ENCODE peak calls at places on chromosomes 1 and 21, in eight cellular contexts. P is MG63, H is GM12865, F is GM06990, K is brain microvascular endothelial cell, Y is astrocyte of the cerebellum, E is neuronal stem cell, N is cardiac fibroblast. R is an unnamed sample.

GRCh38 chr1:203985044-203985443 is 87.9 kb upstream of the SOX13 start:
- DNase-seq in P (no peak), H (no peak), K (no peak), F (no peak), E (peak), Y (no peak), N (no peak), R (no peak)

GRCh38 chr1:158087320-158087927 is 93.3 kb upstream of the CD1D start:
- DNase-seq in K (peak), P (peak), E (peak), N (peak), Y (peak), H (peak), F (no peak), R (peak)

GRCh38 chr1:209512821-209513220 is 70.7 kb upstream of the CAMK1G start:
- DNase-seq in K (no peak), H (no peak), Y (no peak), N (no peak), P (no peak), E (no peak), F (no peak), R (no peak)

GRCh38 chr1:24452922-24453481 is 37.4 kb downstream of the NIPAL3 start:
- DNase-seq in P (no peak), Y (no peak), E (no peak), N (no peak), K (no peak), F (no peak), H (no peak), R (no peak)

GRCh38 chr1:110548381-110548780 is 29.4 kb upstream of the KCNA10 start:
- DNase-seq in K (no peak), H (peak), F (no peak), E (no peak), Y (no peak), N (peak), P (no peak), R (no peak)

GRCh38 chr21:41043008-41043407 is 125.0 kb upstream of the BACE2 start:
- DNase-seq in P (no peak), N (no peak), E (no peak), F (no peak), H (no peak), K (no peak), Y (no peak), R (no peak)

GRCh38 chr1:98045211-98046030 is 124.6 kb upstream of the DPYD start:
- DNase-seq in P (peak), Y (no peak), E (no peak), F (no peak), K (peak), H (no peak), N (peak), R (peak)

GRCh38 chr1:59977075-59977410 is 50.5 kb upstream of the CYP2J2 start:
- DNase-seq in N (no peak), P (no peak), K (no peak), E (no peak), Y (no peak), F (no peak), H (no peak), R (no peak)

GRCh38 chr1:234907585-234908457 is 220.8 kb downstream of the TOMM20 start:
- DNase-seq in N (peak), H (no peak), K (no peak), Y (peak), P (peak), F (no peak), E (no peak), R (peak)

GRCh38 chr1:101388904-101389546 is 152.2 kb downstream of the S1PR1 start:
- DNase-seq in E (no peak), K (peak), N (peak), P (no peak), F (peak), H (peak), Y (no peak), R (peak)

GRCh38 chr1:151613275-151613867 is 1.5 kb downstream of the SNX27 start:
- DNase-seq in K (no peak), F (no peak), H (no peak), P (no peak), N (no peak), Y (no peak), E (no peak), R (no peak)

GRCh38 chr1:39090757-39091156 is 64.6 kb downstream of the NDUFS5 start:
- DNase-seq in K (no peak), H (no peak), E (no peak), P (no peak), F (no peak), Y (no peak), N (no peak), R (no peak)

GRCh38 chr1:200710166-200710565 is 28.5 kb upstream of the CAMSAP2 start:
- DNase-seq in H (no peak), N (no peak), P (no peak), E (no peak), Y (no peak), K (no peak), F (no peak), R (no peak)

GRCh38 chr1:159839135-159839849 is 12.6 kb downstream of the SLAMF8 start:
- DNase-seq in N (no peak), H (peak), Y (no peak), E (no peak), F (peak), K (no peak), P (no peak), R (no peak)

GRCh38 chr1:209627349-209628196 is 24.7 kb downstream of the LAMB3 start:
- DNase-seq in Y (peak), K (peak), F (peak), H (peak), P (peak), N (peak), E (peak), R (peak)

GRCh38 chr1:203144661-203145060 is 17.1 kb downstream of the ADORA1 start:
- DNase-seq in P (peak), K (no peak), E (no peak), H (no peak), F (no peak), Y (no peak), N (peak), R (peak)

GRCh38 chr1:116560704-116561490 is 9.9 kb downstream of the CD58 start:
- DNase-seq in F (peak), Y (no peak), N (no peak), H (peak), E (no peak), K (no peak), P (no peak), R (no peak)

GRCh38 chr1:116559304-116559761 is 11.5 kb downstream of the CD58 start:
- DNase-seq in N (no peak), K (no peak), P (no peak), E (no peak), Y (no peak), H (peak), F (peak), R (no peak)

GRCh38 chr1:116556289-116557006 is 14.4 kb downstream of the CD58 start:
- DNase-seq in F (peak), H (peak), K (peak), N (peak), Y (peak), E (no peak), P (peak), R (peak)

GRCh38 chr1:116557323-116557878 is 13.4 kb downstream of the CD58 start:
- DNase-seq in K (no peak), N (no peak), E (no peak), P (no peak), H (no peak), Y (no peak), F (no peak), R (no peak)

GRCh38 chr1:116558140-116558549 is 12.7 kb downstream of the CD58 start:
- DNase-seq in F (peak), E (no peak), Y (no peak), N (no peak), P (no peak), H (peak), K (no peak), R (no peak)
- H3K4me3 ChIP-seq in F (peak), E (no peak), Y (no peak), N (no peak), P (no peak), H (peak), K (no peak), R (no peak)

GRCh38 chr1:10793129-10793651 is 3.3 kb downstream of the CASZ1 start:
- DNase-seq in N (peak), H (no peak), F (no peak), K (no peak), P (no peak), Y (no peak), E (no peak), R (no peak)
- H3K4me3 ChIP-seq in N (no peak), H (no peak), F (no peak), K (no peak), P (peak), Y (no peak), E (peak), R (no peak)

GRCh38 chr1:3174487-3175247 is 105.7 kb downstream of the PRDM16 start:
- DNase-seq in F (no peak), K (no peak), Y (peak), N (peak), P (peak), E (no peak), H (no peak), R (peak)
- H3K4me3 ChIP-seq in F (no peak), K (no peak), Y (no peak), N (no peak), P (no peak), E (no peak), H (no peak), R (no peak)

DNA sequence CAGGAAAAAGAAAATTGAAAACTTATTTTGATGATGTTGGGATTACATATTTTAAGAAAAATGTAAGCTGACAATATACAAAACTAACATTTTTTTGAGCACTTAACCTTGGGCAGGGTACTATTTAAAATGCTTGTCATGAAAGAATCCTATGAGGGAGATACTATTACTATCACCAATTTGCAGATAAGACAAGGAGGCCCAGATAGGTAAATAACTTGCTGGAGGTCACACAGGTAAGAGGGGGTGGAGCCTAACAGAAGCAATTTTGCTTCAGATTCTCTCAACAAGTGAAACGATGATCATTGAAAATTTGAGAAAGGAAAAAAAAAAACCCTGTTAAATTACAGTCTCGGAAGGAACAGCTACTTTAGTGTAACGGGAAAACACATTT is 1.2 kb downstream of the GART start:
- DNase-seq in N (no peak), K (no peak), P (no peak), E (no peak), F (no peak), Y (no peak), H (no peak), R (no peak)
- H3K4me3 ChIP-seq in N (peak), K (peak), P (peak), E (peak), F (peak), Y (peak), H (peak), R (peak)

GRCh38 chr1:54997711-54997986 is 1.1 kb upstream of the BSND start:
- DNase-seq in F (no peak), N (no peak), E (no peak), Y (no peak), P (no peak), H (no peak), K (no peak), R (no peak)

GRCh38 chr1:54995013-54995760 is 3.5 kb upstream of the BSND start:
- DNase-seq in E (no peak), P (no peak), Y (no peak), K (no peak), F (no peak), H (no peak), N (no peak), R (no peak)

GRCh38 chr1:54996869-54997710 is 1.6 kb upstream of the BSND start:
- DNase-seq in H (no peak), F (no peak), K (no peak), Y (no peak), N (no peak), E (no peak), P (no peak), R (no peak)

GRCh38 chr1:54995835-54996234 is 2.9 kb upstream of the BSND start:
- DNase-seq in Y (no peak), F (no peak), E (no peak), H (no peak), P (no peak), N (no peak), K (no peak), R (no peak)

GRCh38 chr1:54996359-54996868 is 2.3 kb upstream of the BSND start:
- DNase-seq in N (peak), K (peak), H (peak), F (peak), P (peak), Y (peak), E (peak), R (peak)
- H3K4me3 ChIP-seq in N (no peak), K (peak), H (no peak), F (no peak), P (no peak), Y (peak), E (no peak), R (no peak)

DNA sequence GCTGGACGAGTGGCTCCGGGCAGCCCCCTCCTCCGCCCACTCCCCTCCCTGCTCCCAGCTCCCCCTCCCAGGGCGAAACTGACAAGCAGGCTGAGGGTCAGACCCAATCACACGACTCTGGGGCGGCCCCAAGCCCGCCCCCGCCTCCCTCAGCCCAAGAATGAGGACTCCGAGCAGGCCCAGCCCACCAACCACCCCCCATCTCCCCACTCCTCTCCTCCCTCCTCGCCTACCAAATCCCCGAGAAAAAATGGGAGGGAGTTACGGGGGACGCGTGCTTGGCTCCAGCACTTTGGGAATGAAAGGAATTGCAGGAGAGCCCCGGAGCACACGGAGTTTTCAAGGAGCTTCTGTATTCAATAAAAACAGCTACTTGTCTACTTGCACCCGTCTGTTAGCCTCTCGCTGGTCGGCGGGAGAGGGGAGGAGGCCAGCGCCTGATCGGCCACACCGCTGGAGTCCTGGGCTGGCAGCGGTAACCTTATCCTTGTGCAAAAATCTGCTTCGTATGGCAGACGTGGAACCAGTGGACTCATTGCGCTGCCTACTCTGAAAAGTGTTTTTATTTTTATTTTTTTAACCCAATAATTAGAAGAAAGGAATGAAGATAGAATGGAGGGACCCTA is 316 bp upstream of the COL11A1 start:
- DNase-seq in Y (peak), P (no peak), K (no peak), N (no peak), E (peak), H (no peak), F (no peak), R (no peak)
- H3K4me3 ChIP-seq in Y (peak), P (no peak), K (peak), N (peak), E (peak), H (no peak), F (no peak), R (peak)

DNA sequence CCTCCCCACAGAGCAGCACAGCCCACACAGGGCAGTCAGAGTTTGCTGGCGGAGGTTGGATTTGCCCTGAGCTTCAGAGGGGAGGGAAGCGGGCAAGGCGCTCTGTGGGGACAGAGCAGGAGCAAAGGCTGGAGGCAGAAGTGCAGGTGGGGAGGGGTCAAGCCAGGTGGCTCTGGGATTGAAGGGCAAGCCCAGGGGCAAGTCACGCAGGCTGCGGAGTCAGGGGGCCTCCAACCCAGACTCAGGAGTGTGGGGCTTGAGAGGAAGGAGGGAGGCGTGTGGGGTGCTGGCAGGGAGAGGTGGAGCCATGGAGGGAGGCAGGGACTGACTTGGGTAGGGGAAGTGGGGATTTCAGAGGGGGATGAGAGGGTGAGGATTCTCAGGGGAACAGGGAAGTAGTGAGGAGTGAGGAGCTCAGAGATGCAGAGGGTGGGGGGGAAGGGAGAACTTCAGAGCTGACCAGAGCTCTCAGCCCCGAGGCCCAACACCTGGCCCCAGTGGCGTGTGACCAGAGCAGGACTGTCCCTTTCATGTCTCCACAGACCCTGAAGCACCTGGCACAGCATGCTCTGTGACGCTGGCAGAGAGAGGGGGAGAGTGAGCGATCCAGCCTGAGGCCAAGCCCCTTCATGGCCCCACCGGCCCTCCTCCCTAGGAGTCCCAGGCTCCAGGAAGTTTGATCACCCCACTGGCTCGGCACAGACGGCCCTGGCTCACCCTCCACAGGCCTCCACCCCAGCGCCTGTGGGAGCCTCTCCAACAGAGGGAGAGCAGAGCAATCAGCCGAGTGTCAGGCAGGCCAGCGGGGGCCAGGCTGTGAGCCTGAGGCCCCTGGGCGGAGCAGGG is 10.8 kb downstream of the SH3BGRL3 start:
- DNase-seq in Y (no peak), H (peak), K (no peak), N (no peak), F (no peak), E (no peak), P (no peak), R (no peak)
- H3K4me3 ChIP-seq in Y (no peak), H (no peak), K (no peak), N (no peak), F (no peak), E (no peak), P (no peak), R (no peak)

GRCh38 chr1:8873506-8874229 is 4.8 kb downstream of the ENO1 start:
- DNase-seq in K (peak), H (peak), F (no peak), P (peak), E (no peak), Y (peak), N (peak), R (peak)
- H3K4me3 ChIP-seq in K (no peak), H (peak), F (peak), P (peak), E (no peak), Y (no peak), N (peak), R (peak)